ENCODE peak calls at places on chromosomes 13 and 19, in ten cellular contexts. One of them, this sample, is unnamed. For H3K9me3, the result is how much of the 10 kb centered on the place peaks cover.

GRCh38 chr19:33438016-33438671 is 64.6 kb downstream of the CEBPG start:
- DNase-seq in naive thymus-derived CD4-positive, alpha-beta T cell: no peak
- DNase-seq in Panc1: no peak
- DNase-seq in stomach: no peak
- DNase-seq in colonic mucosa: no peak
- DNase-seq in CD8-positive, alpha-beta memory T cell: no peak
- DNase-seq in heart left ventricle: peak
- DNase-seq in H1: no peak
- DNase-seq in thoracic aorta: no peak
- DNase-seq in left ventricle myocardium inferior: peak
- DNase-seq in this sample: peak

GRCh38 chr13:66405908-66406802 is 824.0 kb downstream of the PCDH9 start:
- DNase-seq in H1: no peak
- DNase-seq in stomach: no peak
- DNase-seq in left ventricle myocardium inferior: no peak
- DNase-seq in thoracic aorta: no peak
- DNase-seq in colonic mucosa: no peak
- DNase-seq in Panc1: peak
- DNase-seq in naive thymus-derived CD4-positive, alpha-beta T cell: no peak
- DNase-seq in CD8-positive, alpha-beta memory T cell: no peak
- DNase-seq in heart left ventricle: no peak
- DNase-seq in this sample: no peak

GRCh38 chr13:65530688-65531087 is 1699.4 kb downstream of the PCDH9 start:
- DNase-seq in naive thymus-derived CD4-positive, alpha-beta T cell: no peak
- DNase-seq in heart left ventricle: no peak
- DNase-seq in left ventricle myocardium inferior: no peak
- DNase-seq in H1: no peak
- DNase-seq in stomach: no peak
- DNase-seq in thoracic aorta: no peak
- DNase-seq in colonic mucosa: no peak
- DNase-seq in Panc1: no peak
- DNase-seq in CD8-positive, alpha-beta memory T cell: no peak
- DNase-seq in this sample: no peak

GRCh38 chr13:69579351-69579750 is 528.3 kb upstream of the ATXN8OS start:
- DNase-seq in Panc1: no peak
- DNase-seq in heart left ventricle: no peak
- DNase-seq in colonic mucosa: no peak
- DNase-seq in CD8-positive, alpha-beta memory T cell: no peak
- DNase-seq in thoracic aorta: no peak
- DNase-seq in stomach: no peak
- DNase-seq in H1: no peak
- DNase-seq in left ventricle myocardium inferior: no peak
- DNase-seq in naive thymus-derived CD4-positive, alpha-beta T cell: no peak
- DNase-seq in this sample: no peak

GRCh38 chr19:16750081-16750480 is 30.4 kb downstream of the NWD1 start:
- DNase-seq in H1: no peak
- DNase-seq in stomach: no peak
- DNase-seq in left ventricle myocardium inferior: no peak
- DNase-seq in Panc1: no peak
- DNase-seq in colonic mucosa: no peak
- DNase-seq in heart left ventricle: no peak
- DNase-seq in thoracic aorta: no peak
- DNase-seq in naive thymus-derived CD4-positive, alpha-beta T cell: no peak
- DNase-seq in CD8-positive, alpha-beta memory T cell: no peak
- DNase-seq in this sample: no peak

GRCh38 chr13:104809483-104809882 is 1726.0 kb downstream of the EFNB2 start:
- DNase-seq in colonic mucosa: no peak
- DNase-seq in thoracic aorta: no peak
- DNase-seq in H1: no peak
- DNase-seq in Panc1: no peak
- DNase-seq in heart left ventricle: no peak
- DNase-seq in CD8-positive, alpha-beta memory T cell: no peak
- DNase-seq in naive thymus-derived CD4-positive, alpha-beta T cell: no peak
- DNase-seq in left ventricle myocardium inferior: no peak
- DNase-seq in stomach: no peak
- DNase-seq in this sample: no peak

GRCh38 chr13:86135856-86136255 is 336.6 kb upstream of the SLITRK6 start:
- DNase-seq in H1: no peak
- DNase-seq in stomach: no peak
- DNase-seq in thoracic aorta: no peak
- DNase-seq in CD8-positive, alpha-beta memory T cell: no peak
- DNase-seq in left ventricle myocardium inferior: no peak
- DNase-seq in heart left ventricle: no peak
- DNase-seq in naive thymus-derived CD4-positive, alpha-beta T cell: no peak
- DNase-seq in colonic mucosa: no peak
- DNase-seq in Panc1: no peak
- DNase-seq in this sample: no peak

GRCh38 chr19:41001243-41001971 is 10.3 kb downstream of the CYP2B6 start:
- DNase-seq in Panc1: no peak
- DNase-seq in thoracic aorta: no peak
- DNase-seq in left ventricle myocardium inferior: no peak
- DNase-seq in colonic mucosa: no peak
- DNase-seq in H1: no peak
- DNase-seq in stomach: no peak
- DNase-seq in naive thymus-derived CD4-positive, alpha-beta T cell: no peak
- DNase-seq in heart left ventricle: no peak
- DNase-seq in CD8-positive, alpha-beta memory T cell: no peak
- DNase-seq in this sample: no peak

GRCh38 chr19:38707512-38708114 is 36.7 kb downstream of the CAPN12 start:
- DNase-seq in CD8-positive, alpha-beta memory T cell: no peak
- DNase-seq in naive thymus-derived CD4-positive, alpha-beta T cell: no peak
- DNase-seq in colonic mucosa: peak
- DNase-seq in heart left ventricle: peak
- DNase-seq in H1: no peak
- DNase-seq in thoracic aorta: no peak
- DNase-seq in stomach: peak
- DNase-seq in Panc1: no peak
- DNase-seq in left ventricle myocardium inferior: peak
- DNase-seq in this sample: peak

GRCh38 chr19:17830567-17831418 is 9.5 kb upstream of the INSL3 start:
- DNase-seq in stomach: peak
- DNase-seq in naive thymus-derived CD4-positive, alpha-beta T cell: peak
- DNase-seq in Panc1: peak
- DNase-seq in heart left ventricle: peak
- DNase-seq in left ventricle myocardium inferior: no peak
- DNase-seq in colonic mucosa: peak
- DNase-seq in thoracic aorta: no peak
- DNase-seq in CD8-positive, alpha-beta memory T cell: peak
- DNase-seq in H1: peak
- DNase-seq in this sample: peak

GRCh38 chr19:45863840-45864628 is at the start of gene FOXA3:
- DNase-seq in left ventricle myocardium inferior: no peak
- DNase-seq in Panc1: no peak
- DNase-seq in colonic mucosa: peak
- DNase-seq in heart left ventricle: peak
- DNase-seq in naive thymus-derived CD4-positive, alpha-beta T cell: peak
- DNase-seq in CD8-positive, alpha-beta memory T cell: peak
- DNase-seq in thoracic aorta: no peak
- DNase-seq in H1: peak
- DNase-seq in stomach: peak
- DNase-seq in this sample: peak

GRCh38 chr19:33461256-33462111 is 60.1 kb downstream of the PEPD start:
- DNase-seq in heart left ventricle: no peak
- DNase-seq in H1: no peak
- DNase-seq in Panc1: no peak
- DNase-seq in stomach: no peak
- DNase-seq in thoracic aorta: no peak
- DNase-seq in left ventricle myocardium inferior: no peak
- DNase-seq in CD8-positive, alpha-beta memory T cell: no peak
- DNase-seq in colonic mucosa: no peak
- DNase-seq in naive thymus-derived CD4-positive, alpha-beta T cell: no peak
- DNase-seq in this sample: no peak

DNA sequence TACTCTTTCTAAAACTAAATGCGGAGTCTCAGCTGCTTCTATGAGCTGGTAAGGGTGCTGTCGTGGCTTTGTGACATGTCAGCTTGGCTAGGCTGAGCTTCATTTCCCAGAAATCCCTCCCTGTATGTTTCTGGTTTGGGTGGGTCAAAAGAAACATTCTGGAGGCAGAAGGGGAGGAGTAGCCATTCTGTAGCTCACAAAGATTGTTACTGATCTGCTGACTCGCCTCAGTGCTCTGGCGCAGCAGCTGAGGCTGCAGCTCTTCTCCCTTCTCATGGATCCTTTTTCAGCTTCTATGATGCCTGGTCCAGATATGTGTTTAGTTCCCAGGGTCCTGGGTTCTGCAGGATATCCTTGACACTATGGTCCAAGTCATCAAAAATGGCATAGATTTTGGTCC is 114.8 kb downstream of the RAP2A start:
- DNase-seq in stomach: no peak
- DNase-seq in left ventricle myocardium inferior: no peak
- DNase-seq in H1: no peak
- DNase-seq in colonic mucosa: no peak
- DNase-seq in CD8-positive, alpha-beta memory T cell: no peak
- DNase-seq in naive thymus-derived CD4-positive, alpha-beta T cell: no peak
- DNase-seq in thoracic aorta: no peak
- DNase-seq in Panc1: no peak
- DNase-seq in heart left ventricle: no peak
- DNase-seq in this sample: no peak
- H3K9me3 ChIP-seq in stomach: under half
- H3K9me3 ChIP-seq in left ventricle myocardium inferior: under half
- H3K9me3 ChIP-seq in H1: under half
- H3K9me3 ChIP-seq in colonic mucosa: under half
- H3K9me3 ChIP-seq in CD8-positive, alpha-beta memory T cell: under half
- H3K9me3 ChIP-seq in naive thymus-derived CD4-positive, alpha-beta T cell: under half
- H3K9me3 ChIP-seq in thoracic aorta: under half
- H3K9me3 ChIP-seq in Panc1: under half
- H3K9me3 ChIP-seq in heart left ventricle: under half
- H3K9me3 ChIP-seq in this sample: under half

GRCh38 chr13:29545988-29546387 is 49.5 kb downstream of the SLC7A1 start:
- DNase-seq in thoracic aorta: no peak
- DNase-seq in colonic mucosa: no peak
- DNase-seq in naive thymus-derived CD4-positive, alpha-beta T cell: no peak
- DNase-seq in Panc1: no peak
- DNase-seq in CD8-positive, alpha-beta memory T cell: no peak
- DNase-seq in H1: no peak
- DNase-seq in left ventricle myocardium inferior: no peak
- DNase-seq in heart left ventricle: no peak
- DNase-seq in stomach: no peak
- DNase-seq in this sample: no peak

GRCh38 chr13:29548722-29549446 is 46.6 kb downstream of the SLC7A1 start:
- DNase-seq in Panc1: no peak
- DNase-seq in CD8-positive, alpha-beta memory T cell: no peak
- DNase-seq in naive thymus-derived CD4-positive, alpha-beta T cell: no peak
- DNase-seq in colonic mucosa: peak
- DNase-seq in H1: no peak
- DNase-seq in left ventricle myocardium inferior: no peak
- DNase-seq in heart left ventricle: no peak
- DNase-seq in stomach: no peak
- DNase-seq in thoracic aorta: no peak
- DNase-seq in this sample: peak

GRCh38 chr13:29543230-29544215 is 52.0 kb downstream of the SLC7A1 start:
- DNase-seq in colonic mucosa: peak
- DNase-seq in thoracic aorta: no peak
- DNase-seq in CD8-positive, alpha-beta memory T cell: no peak
- DNase-seq in heart left ventricle: no peak
- DNase-seq in Panc1: no peak
- DNase-seq in left ventricle myocardium inferior: no peak
- DNase-seq in H1: no peak
- DNase-seq in stomach: no peak
- DNase-seq in naive thymus-derived CD4-positive, alpha-beta T cell: no peak
- DNase-seq in this sample: peak

GRCh38 chr13:29547135-29547534 is 48.4 kb downstream of the SLC7A1 start:
- DNase-seq in Panc1: no peak
- DNase-seq in colonic mucosa: no peak
- DNase-seq in stomach: no peak
- DNase-seq in CD8-positive, alpha-beta memory T cell: no peak
- DNase-seq in heart left ventricle: no peak
- DNase-seq in naive thymus-derived CD4-positive, alpha-beta T cell: no peak
- DNase-seq in left ventricle myocardium inferior: no peak
- DNase-seq in H1: no peak
- DNase-seq in thoracic aorta: no peak
- DNase-seq in this sample: no peak

DNA sequence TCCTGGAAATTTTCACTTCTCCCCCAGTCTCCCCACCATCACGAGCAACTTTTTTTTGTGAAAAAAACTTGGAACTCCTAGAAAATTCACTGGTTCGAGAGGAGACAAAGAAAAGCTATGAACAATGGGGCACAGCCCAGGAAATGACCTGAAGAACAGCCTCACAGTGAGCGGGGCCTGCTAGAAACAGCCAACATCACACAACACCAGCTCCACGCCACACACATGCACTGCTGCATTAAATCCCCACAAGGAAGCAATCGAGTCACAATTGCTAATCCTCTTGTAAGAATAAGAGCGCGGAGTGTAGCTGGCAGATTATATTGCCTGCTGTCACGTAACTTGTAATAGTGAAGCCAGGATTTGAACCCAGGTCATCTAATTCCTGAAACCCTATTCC is 48.8 kb downstream of the SLC7A1 start:
- DNase-seq in stomach: no peak
- DNase-seq in Panc1: no peak
- DNase-seq in thoracic aorta: no peak
- DNase-seq in naive thymus-derived CD4-positive, alpha-beta T cell: no peak
- DNase-seq in heart left ventricle: no peak
- DNase-seq in CD8-positive, alpha-beta memory T cell: no peak
- DNase-seq in H1: no peak
- DNase-seq in left ventricle myocardium inferior: no peak
- DNase-seq in colonic mucosa: no peak
- DNase-seq in this sample: no peak
- H3K9me3 ChIP-seq in stomach: under half
- H3K9me3 ChIP-seq in Panc1: under half
- H3K9me3 ChIP-seq in thoracic aorta: under half
- H3K9me3 ChIP-seq in naive thymus-derived CD4-positive, alpha-beta T cell: under half
- H3K9me3 ChIP-seq in heart left ventricle: under half
- H3K9me3 ChIP-seq in CD8-positive, alpha-beta memory T cell: under half
- H3K9me3 ChIP-seq in H1: under half
- H3K9me3 ChIP-seq in left ventricle myocardium inferior: under half
- H3K9me3 ChIP-seq in colonic mucosa: under half
- H3K9me3 ChIP-seq in this sample: under half

DNA sequence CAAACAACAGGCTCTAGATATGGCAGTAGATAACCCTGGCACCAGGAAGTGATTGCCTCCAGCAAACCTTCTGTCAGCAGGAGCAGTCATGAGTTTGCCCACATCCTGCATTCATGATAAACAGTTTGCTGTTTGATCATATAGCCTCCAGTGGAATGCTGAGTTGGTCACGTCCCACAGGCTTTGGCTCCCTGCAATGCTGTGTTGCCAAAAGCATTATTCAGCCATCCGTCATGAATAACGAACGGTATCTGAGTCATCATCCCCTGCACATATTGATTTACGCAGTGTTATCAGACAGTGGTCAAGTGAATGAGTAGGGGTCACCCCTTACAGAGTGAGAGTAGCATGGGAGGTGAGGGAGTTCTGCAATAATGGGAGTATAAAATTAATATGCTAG is 21.9 kb upstream of the ZNF432 start:
- DNase-seq in left ventricle myocardium inferior: no peak
- DNase-seq in CD8-positive, alpha-beta memory T cell: no peak
- DNase-seq in thoracic aorta: no peak
- DNase-seq in stomach: no peak
- DNase-seq in heart left ventricle: no peak
- DNase-seq in Panc1: no peak
- DNase-seq in colonic mucosa: no peak
- DNase-seq in naive thymus-derived CD4-positive, alpha-beta T cell: no peak
- DNase-seq in H1: no peak
- DNase-seq in this sample: no peak
- H3K9me3 ChIP-seq in left ventricle myocardium inferior: half or more
- H3K9me3 ChIP-seq in CD8-positive, alpha-beta memory T cell: half or more
- H3K9me3 ChIP-seq in thoracic aorta: half or more
- H3K9me3 ChIP-seq in stomach: half or more
- H3K9me3 ChIP-seq in heart left ventricle: half or more
- H3K9me3 ChIP-seq in Panc1: half or more
- H3K9me3 ChIP-seq in colonic mucosa: under half
- H3K9me3 ChIP-seq in naive thymus-derived CD4-positive, alpha-beta T cell: half or more
- H3K9me3 ChIP-seq in H1: half or more
- H3K9me3 ChIP-seq in this sample: under half

GRCh38 chr13:94988654-94989053 is 276.3 kb upstream of the SOX21 start:
- DNase-seq in stomach: no peak
- DNase-seq in heart left ventricle: no peak
- DNase-seq in left ventricle myocardium inferior: no peak
- DNase-seq in colonic mucosa: no peak
- DNase-seq in CD8-positive, alpha-beta memory T cell: no peak
- DNase-seq in Panc1: no peak
- DNase-seq in thoracic aorta: no peak
- DNase-seq in naive thymus-derived CD4-positive, alpha-beta T cell: no peak
- DNase-seq in H1: no peak
- DNase-seq in this sample: no peak
- H3K9me3 ChIP-seq in stomach: under half
- H3K9me3 ChIP-seq in heart left ventricle: under half
- H3K9me3 ChIP-seq in left ventricle myocardium inferior: under half
- H3K9me3 ChIP-seq in colonic mucosa: under half
- H3K9me3 ChIP-seq in CD8-positive, alpha-beta memory T cell: under half
- H3K9me3 ChIP-seq in Panc1: under half
- H3K9me3 ChIP-seq in thoracic aorta: under half
- H3K9me3 ChIP-seq in naive thymus-derived CD4-positive, alpha-beta T cell: under half
- H3K9me3 ChIP-seq in H1: under half
- H3K9me3 ChIP-seq in this sample: under half

This sample was measured in small intestine.